ENCODE peak calls at places on chromosomes 13 and 19, in eight cellular contexts. N is substantia nigra; Y is activated naive CD8-positive, alpha-beta T cell treated with anti-CD3 and anti-CD28 coated beads, Interleukin-2, amount 10 ng/mL, durations not matched to agents 7 days and 5 days; U is EH; V is cardiac muscle cell; H is bronchial epithelial cell; D is GM10248; M is lower leg skin. Q is an unnamed sample.

GRCh38 chr19:3899531-3900294 is 19.2 kb downstream of the ATCAY start:
- DNase-seq in M (no peak), D (no peak), N (no peak), U (no peak), H (no peak), V (no peak), Y (no peak), Q (no peak)

GRCh38 chr19:39067104-39067503 is 17.1 kb upstream of the ACP7 start:
- DNase-seq in H (no peak), V (no peak), Y (no peak), M (no peak), D (no peak), N (no peak), U (no peak), Q (no peak)

GRCh38 chr19:19460761-19461265 is 54.5 kb downstream of the TSSK6 start:
- DNase-seq in V (peak), D (peak), M (peak), U (peak), H (no peak), Y (peak), N (peak), Q (no peak)

GRCh38 chr19:44647144-44647543 is 3.4 kb downstream of the PVR start:
- DNase-seq in D (no peak), U (no peak), V (no peak), H (no peak), Y (no peak), N (no peak), M (no peak), Q (no peak)

GRCh38 chr13:78147905-78148304 is 229.3 kb upstream of the EDNRB start:
- DNase-seq in H (peak), N (no peak), M (no peak), V (no peak), D (no peak), Y (no peak), U (peak), Q (peak)

GRCh38 chr13:50366488-50367174 is 351.4 kb downstream of the KCNRG start:
- DNase-seq in Y (no peak), V (no peak), N (no peak), M (no peak), D (peak), U (no peak), H (no peak), Q (no peak)

GRCh38 chr13:111900390-111901180 is 166.4 kb upstream of the SOX1 start:
- DNase-seq in D (no peak), V (no peak), N (peak), U (no peak), Y (no peak), M (peak), H (no peak), Q (no peak)

GRCh38 chr13:26561636-26562537 is 4.4 kb downstream of the WASF3 start:
- DNase-seq in N (no peak), D (no peak), V (peak), Y (no peak), H (peak), U (peak), M (no peak), Q (peak)

GRCh38 chr19:58356236-58356970 is 3.1 kb upstream of the A1BG start:
- DNase-seq in Y (peak), H (no peak), U (peak), V (no peak), M (no peak), D (no peak), N (no peak), Q (peak)

GRCh38 chr13:20654156-20654555 is 49.3 kb upstream of the IL17D start:
- DNase-seq in M (no peak), N (no peak), U (peak), V (no peak), D (no peak), Y (no peak), H (no peak), Q (peak)

GRCh38 chr13:91158015-91158390 is 189.5 kb upstream of the MIR17HG start:
- DNase-seq in N (no peak), V (no peak), M (no peak), U (no peak), H (no peak), Y (no peak), D (no peak), Q (no peak)

GRCh38 chr13:19959141-19959830 is 759 bp downstream of the ZMYM2 start:
- DNase-seq in Y (peak), N (peak), M (peak), U (peak), H (peak), D (peak), V (peak), Q (peak)

GRCh38 chr13:87680298-87680697 is 9.1 kb downstream of the SLITRK5 start:
- DNase-seq in U (no peak), V (no peak), M (no peak), H (peak), N (no peak), Y (no peak), D (no peak), Q (no peak)